ENCODE peak calls at places on chromosomes 11 and 22, in nine cellular contexts. I, Z, V, Y, C, E, G, R and U are unnamed samples.

GRCh38 chr11:33736148-33736809 is at the start of gene CD59:
- DNase-seq in I (peak; percentile 94), Z (peak; percentile 96), V (peak; percentile 85), Y (peak; percentile 86), C (peak; percentile 66), E (peak; percentile 98), G (peak; percentile 93), R (peak; percentile 91), U (peak; percentile 95)

GRCh38 chr11:66289548-66290331 is 797 bp upstream of the YIF1A start:
- DNase-seq in I (no peak), Z (no peak), V (peak; percentile 40), Y (no peak), C (no peak), E (peak; percentile 83), G (no peak), R (peak; percentile 90), U (peak; percentile 70)

GRCh38 chr22:36077261-36077660 is 48.6 kb upstream of the RBFOX2 start:
- DNase-seq in I (peak; percentile 63), Z (peak; percentile 30), V (no peak), Y (no peak), C (peak; percentile 45), E (no peak), G (no peak), R (no peak), U (no peak)

GRCh38 chr22:48570912-48571311 is 1256.8 kb downstream of the BRD1 start:
- DNase-seq in I (no peak), Z (no peak), V (no peak), Y (no peak), C (no peak), E (no peak), G (no peak), R (no peak), U (no peak)

GRCh38 chr11:102287963-102288744 is 29.1 kb upstream of the BIRC3 start:
- DNase-seq in I (peak; percentile 70), Z (no peak), V (peak; percentile 70), Y (peak; percentile 84), C (no peak), E (no peak), G (peak; percentile 9), R (no peak), U (peak; percentile 79)

GRCh38 chr11:88370782-88371181 is 33.2 kb upstream of the CTSC start:
- DNase-seq in I (no peak), Z (no peak), V (no peak), Y (no peak), C (no peak), E (no peak), G (no peak), R (no peak), U (no peak)

GRCh38 chr11:77046060-77046501 is 11.9 kb downstream of the B3GNT6 start:
- DNase-seq in I (peak; percentile 33), Z (no peak), V (no peak), Y (peak; percentile 39), C (no peak), E (no peak), G (no peak), R (peak; percentile 87), U (peak; percentile 76)

GRCh38 chr22:25069758-25070461 is 117.4 kb downstream of the KIAA1671 start:
- DNase-seq in I (no peak), Z (no peak), V (no peak), Y (no peak), C (no peak), E (no peak), G (no peak), R (no peak), U (no peak)

GRCh38 chr11:128042290-128042751 is 545.0 kb downstream of the ETS1 start:
- DNase-seq in I (no peak), Z (no peak), V (no peak), Y (no peak), C (no peak), E (no peak), G (no peak), R (no peak), U (no peak)

GRCh38 chr22:46524203-46524740 is 13.1 kb downstream of the CELSR1 start:
- DNase-seq in I (no peak), Z (no peak), V (no peak), Y (no peak), C (no peak), E (no peak), G (no peak), R (no peak), U (no peak)

GRCh38 chr11:76288166-76288978 is 82.1 kb upstream of the WNT11 start:
- DNase-seq in I (no peak), Z (no peak), V (no peak), Y (no peak), C (no peak), E (no peak), G (no peak), R (peak; percentile 60), U (no peak)

GRCh38 chr11:120182357-120182756 is 28.5 kb upstream of the OAF start:
- DNase-seq in I (no peak), Z (peak; percentile 12), V (no peak), Y (no peak), C (no peak), E (no peak), G (no peak), R (peak; percentile 28), U (no peak)

GRCh38 chr11:103281301-103281700 is 172.1 kb downstream of the DYNC2H1 start:
- DNase-seq in I (peak; percentile 31), Z (no peak), V (no peak), Y (no peak), C (no peak), E (no peak), G (no peak), R (no peak), U (no peak)

GRCh38 chr11:82004537-82005213 is 729.0 kb downstream of the FAM181B start:
- DNase-seq in I (peak; percentile 19), Z (no peak), V (no peak), Y (no peak), C (no peak), E (no peak), G (no peak), R (no peak), U (no peak)